ENCODE peak calls at places on chromosomes 3 and 15, in four cellular contexts. One of them, this sample, is unnamed.

GRCh38 chr3:172065967-172066762 is 26.8 kb downstream of the FNDC3B start:
- DNase-seq in psoas muscle: no peak
- DNase-seq in stimulated activated CD8-positive, alpha-beta memory T cell treated with anti-CD3 and anti-CD28 coated beads, Interleukin-7, amount 100 ng/mL, for 1 hour: no peak
- DNase-seq in C1 segment of cervical spinal cord: no peak
- DNase-seq in this sample: no peak

GRCh38 chr15:81809543-81809942 is 236.3 kb downstream of the MEX3B start:
- DNase-seq in stimulated activated CD8-positive, alpha-beta memory T cell treated with anti-CD3 and anti-CD28 coated beads, Interleukin-7, amount 100 ng/mL, for 1 hour: no peak
- DNase-seq in C1 segment of cervical spinal cord: no peak
- DNase-seq in psoas muscle: no peak
- DNase-seq in this sample: no peak

GRCh38 chr15:44668925-44669324 is 5.5 kb upstream of the SPG11 start:
- DNase-seq in C1 segment of cervical spinal cord: no peak
- DNase-seq in psoas muscle: no peak
- DNase-seq in stimulated activated CD8-positive, alpha-beta memory T cell treated with anti-CD3 and anti-CD28 coated beads, Interleukin-7, amount 100 ng/mL, for 1 hour: no peak
- DNase-seq in this sample: no peak

GRCh38 chr3:37770938-37771918 is 90.5 kb upstream of the CTDSPL start:
- DNase-seq in psoas muscle: peak
- DNase-seq in C1 segment of cervical spinal cord: no peak
- DNase-seq in stimulated activated CD8-positive, alpha-beta memory T cell treated with anti-CD3 and anti-CD28 coated beads, Interleukin-7, amount 100 ng/mL, for 1 hour: no peak
- DNase-seq in this sample: no peak

GRCh38 chr15:78322243-78322642 is 17.9 kb upstream of the CRABP1 start:
- DNase-seq in psoas muscle: no peak
- DNase-seq in stimulated activated CD8-positive, alpha-beta memory T cell treated with anti-CD3 and anti-CD28 coated beads, Interleukin-7, amount 100 ng/mL, for 1 hour: no peak
- DNase-seq in C1 segment of cervical spinal cord: no peak
- DNase-seq in this sample: no peak

GRCh38 chr3:56869157-56869889 is 67.6 kb upstream of the ARHGEF3 start:
- DNase-seq in psoas muscle: no peak
- DNase-seq in stimulated activated CD8-positive, alpha-beta memory T cell treated with anti-CD3 and anti-CD28 coated beads, Interleukin-7, amount 100 ng/mL, for 1 hour: no peak
- DNase-seq in C1 segment of cervical spinal cord: no peak
- DNase-seq in this sample: no peak

GRCh38 chr15:68106656-68107055 is 52.5 kb downstream of the PIAS1 start:
- DNase-seq in psoas muscle: no peak
- DNase-seq in C1 segment of cervical spinal cord: no peak
- DNase-seq in stimulated activated CD8-positive, alpha-beta memory T cell treated with anti-CD3 and anti-CD28 coated beads, Interleukin-7, amount 100 ng/mL, for 1 hour: no peak
- DNase-seq in this sample: no peak

GRCh38 chr3:12455740-12456139 is 28.5 kb upstream of the TSEN2 start:
- DNase-seq in psoas muscle: no peak
- DNase-seq in stimulated activated CD8-positive, alpha-beta memory T cell treated with anti-CD3 and anti-CD28 coated beads, Interleukin-7, amount 100 ng/mL, for 1 hour: no peak
- DNase-seq in C1 segment of cervical spinal cord: no peak
- DNase-seq in this sample: no peak

GRCh38 chr15:87362531-87362930 is 894.0 kb downstream of the NTRK3 start:
- DNase-seq in psoas muscle: no peak
- DNase-seq in C1 segment of cervical spinal cord: no peak
- DNase-seq in stimulated activated CD8-positive, alpha-beta memory T cell treated with anti-CD3 and anti-CD28 coated beads, Interleukin-7, amount 100 ng/mL, for 1 hour: no peak
- DNase-seq in this sample: no peak

GRCh38 chr3:12708584-12709192 is 44.8 kb upstream of the RAF1 start:
- DNase-seq in C1 segment of cervical spinal cord: no peak
- DNase-seq in psoas muscle: peak
- DNase-seq in stimulated activated CD8-positive, alpha-beta memory T cell treated with anti-CD3 and anti-CD28 coated beads, Interleukin-7, amount 100 ng/mL, for 1 hour: no peak
- DNase-seq in this sample: no peak

GRCh38 chr3:155407971-155408370 is 114.5 kb upstream of the STRIT1 start:
- DNase-seq in C1 segment of cervical spinal cord: no peak
- DNase-seq in stimulated activated CD8-positive, alpha-beta memory T cell treated with anti-CD3 and anti-CD28 coated beads, Interleukin-7, amount 100 ng/mL, for 1 hour: no peak
- DNase-seq in psoas muscle: no peak
- DNase-seq in this sample: no peak

GRCh38 chr3:124838963-124839362 is 48.2 kb downstream of the ITGB5 start:
- DNase-seq in stimulated activated CD8-positive, alpha-beta memory T cell treated with anti-CD3 and anti-CD28 coated beads, Interleukin-7, amount 100 ng/mL, for 1 hour: no peak
- DNase-seq in psoas muscle: no peak
- DNase-seq in C1 segment of cervical spinal cord: no peak
- DNase-seq in this sample: no peak

This sample was measured in activated CD8-positive, alpha-beta memory T cell treated with anti-CD3 and anti-CD28 coated beads for 4 hours.